ENCODE peak calls at places on chromosome 9, in five cellular contexts. One of them, this sample, is unnamed.

GRCh38 chr9:12723409-12724028 is 30.3 kb downstream of the TYRP1 start:
- DNase-seq in GM13977: peak
- DNase-seq in H7: no peak
- DNase-seq in HTR-8/SVneo: no peak
- DNase-seq in T1000: no peak
- DNase-seq in this sample: no peak

GRCh38 chr9:97518909-97519307 is 17.4 kb downstream of the TMOD1 start:
- DNase-seq in H7: no peak
- DNase-seq in HTR-8/SVneo: peak
- DNase-seq in GM13977: no peak
- DNase-seq in T1000: peak
- DNase-seq in this sample: no peak

GRCh38 chr9:136808075-136808780 is 480 bp downstream of the RABL6 start:
- DNase-seq in HTR-8/SVneo: no peak
- DNase-seq in H7: peak
- DNase-seq in T1000: no peak
- DNase-seq in GM13977: peak
- DNase-seq in this sample: no peak

GRCh38 chr9:136804509-136805206 is 3.1 kb upstream of the RABL6 start:
- DNase-seq in H7: peak
- DNase-seq in HTR-8/SVneo: no peak
- DNase-seq in GM13977: no peak
- DNase-seq in T1000: no peak
- DNase-seq in this sample: no peak

GRCh38 chr9:3648722-3649121 is 122.9 kb upstream of the RFX3 start:
- DNase-seq in GM13977: no peak
- DNase-seq in H7: no peak
- DNase-seq in HTR-8/SVneo: no peak
- DNase-seq in T1000: no peak
- DNase-seq in this sample: no peak

GRCh38 chr9:98218562-98219363 is 26.3 kb upstream of the CORO2A start:
- DNase-seq in T1000: no peak
- DNase-seq in GM13977: no peak
- DNase-seq in H7: peak
- DNase-seq in HTR-8/SVneo: no peak
- DNase-seq in this sample: peak

GRCh38 chr9:131382850-131383729 is 10.8 kb upstream of the PRRC2B start:
- DNase-seq in H7: peak
- DNase-seq in T1000: no peak
- DNase-seq in GM13977: no peak
- DNase-seq in HTR-8/SVneo: peak
- DNase-seq in this sample: peak

GRCh38 chr9:69649566-69650260 is 22.5 kb downstream of the APBA1 start:
- DNase-seq in T1000: no peak
- DNase-seq in HTR-8/SVneo: no peak
- DNase-seq in H7: no peak
- DNase-seq in GM13977: no peak
- DNase-seq in this sample: no peak

GRCh38 chr9:137353223-137354152 is 51.4 kb upstream of the NRARP start:
- DNase-seq in HTR-8/SVneo: no peak
- DNase-seq in GM13977: no peak
- DNase-seq in H7: peak
- DNase-seq in T1000: no peak
- DNase-seq in this sample: no peak

GRCh38 chr9:13282998-13283397 is 3.5 kb upstream of the MPDZ start:
- DNase-seq in H7: no peak
- DNase-seq in HTR-8/SVneo: no peak
- DNase-seq in T1000: no peak
- DNase-seq in GM13977: no peak
- DNase-seq in this sample: no peak

GRCh38 chr9:136613824-136614371 is 48.8 kb upstream of the EGFL7 start:
- DNase-seq in T1000: no peak
- DNase-seq in GM13977: no peak
- DNase-seq in HTR-8/SVneo: no peak
- DNase-seq in H7: peak
- DNase-seq in this sample: no peak

GRCh38 chr9:32251539-32251938 is 132.9 kb upstream of the ACO1 start:
- DNase-seq in T1000: peak
- DNase-seq in GM13977: peak
- DNase-seq in H7: peak
- DNase-seq in HTR-8/SVneo: peak
- DNase-seq in this sample: peak

GRCh38 chr9:89614319-89614892 is 9.6 kb downstream of the GADD45G start:
- DNase-seq in HTR-8/SVneo: no peak
- DNase-seq in H7: no peak
- DNase-seq in T1000: no peak
- DNase-seq in GM13977: no peak
- DNase-seq in this sample: no peak

GRCh38 chr9:14399736-14400657 is 86.1 kb upstream of the NFIB start:
- DNase-seq in H7: no peak
- DNase-seq in HTR-8/SVneo: no peak
- DNase-seq in T1000: no peak
- DNase-seq in GM13977: no peak
- DNase-seq in this sample: no peak

GRCh38 chr9:128188209-128188608 is 3.2 kb downstream of the CIZ1 start:
- DNase-seq in T1000: no peak
- DNase-seq in GM13977: no peak
- DNase-seq in H7: no peak
- DNase-seq in HTR-8/SVneo: no peak
- DNase-seq in this sample: no peak

GRCh38 chr9:95148121-95148520 is 169.4 kb downstream of the FANCC start:
- DNase-seq in HTR-8/SVneo: no peak
- DNase-seq in GM13977: no peak
- DNase-seq in H7: no peak
- DNase-seq in T1000: no peak
- DNase-seq in this sample: no peak

GRCh38 chr9:17625644-17626388 is 47.0 kb downstream of the SH3GL2 start:
- DNase-seq in GM13977: no peak
- DNase-seq in H7: no peak
- DNase-seq in T1000: no peak
- DNase-seq in HTR-8/SVneo: no peak
- DNase-seq in this sample: no peak

GRCh38 chr9:138112090-138112748 is 234.6 kb downstream of the CACNA1B start:
- DNase-seq in HTR-8/SVneo: no peak
- DNase-seq in T1000: no peak
- DNase-seq in H7: peak
- DNase-seq in GM13977: no peak
- DNase-seq in this sample: no peak

GRCh38 chr9:99873531-99873930 is 32.9 kb upstream of the STX17 start:
- DNase-seq in T1000: no peak
- DNase-seq in H7: no peak
- DNase-seq in GM13977: no peak
- DNase-seq in HTR-8/SVneo: peak
- DNase-seq in this sample: no peak

GRCh38 chr9:136008693-136008997 is 47.5 kb upstream of the UBAC1 start:
- DNase-seq in GM13977: no peak
- DNase-seq in T1000: no peak
- DNase-seq in HTR-8/SVneo: no peak
- DNase-seq in H7: no peak
- DNase-seq in this sample: no peak

GRCh38 chr9:12862596-12862995 is 87.8 kb downstream of the LURAP1L start:
- DNase-seq in T1000: no peak
- DNase-seq in H7: no peak
- DNase-seq in GM13977: no peak
- DNase-seq in HTR-8/SVneo: no peak
- DNase-seq in this sample: no peak

GRCh38 chr9:103992938-103993595 is 101.0 kb upstream of the SMC2 start:
- DNase-seq in GM13977: no peak
- DNase-seq in H7: no peak
- DNase-seq in HTR-8/SVneo: no peak
- DNase-seq in T1000: no peak
- DNase-seq in this sample: no peak

GRCh38 chr9:136306691-136307208 is 2.9 kb upstream of the CCDC187 start:
- DNase-seq in T1000: peak
- DNase-seq in GM13977: no peak
- DNase-seq in H7: no peak
- DNase-seq in HTR-8/SVneo: no peak
- DNase-seq in this sample: no peak